ENCODE peak calls at places on chromosomes 2 and 18, in four cellular contexts. L is K562, M is HepG2, U is GM12878. Q is an unnamed sample.

GRCh38 chr2:240719676-240720545 is 28.2 kb downstream of the AQP12A start:
- DNase-seq in U (no peak), M (no peak), L (no peak), Q (no peak)

GRCh38 chr18:44680271-44681038 is at the start of gene SETBP1:
- DNase-seq in L (no peak), M (no peak), U (no peak), Q (peak)

GRCh38 chr18:79881695-79882094 is 69.8 kb downstream of the SLC66A2 start:
- DNase-seq in L (no peak), M (no peak), U (no peak), Q (no peak)

GRCh38 chr2:38546064-38546463 is 56.7 kb downstream of the HNRNPLL start:
- DNase-seq in U (no peak), L (no peak), M (no peak), Q (no peak)

GRCh38 chr2:105822186-105822585 is 77.5 kb downstream of the NCK2 start:
- DNase-seq in M (peak), U (no peak), L (no peak), Q (no peak)

GRCh38 chr2:227180286-227180685 is 15.9 kb downstream of the COL4A3 start:
- DNase-seq in M (no peak), U (no peak), L (no peak), Q (no peak)

GRCh38 chr2:106269591-106270291 is 75.6 kb upstream of the UXS1 start:
- DNase-seq in L (peak), U (no peak), M (no peak), Q (peak)

GRCh38 chr18:45335644-45336043 is 279.6 kb upstream of the SLC14A2 start:
- DNase-seq in L (no peak), M (no peak), U (no peak), Q (no peak)

GRCh38 chr2:235675678-235676535 is 182.1 kb downstream of the AGAP1 start:
- DNase-seq in U (no peak), L (no peak), M (peak), Q (no peak)

GRCh38 chr2:141137121-141137693 is 993.6 kb downstream of the LRP1B start:
- DNase-seq in L (no peak), U (no peak), M (no peak), Q (no peak)

GRCh38 chr2:148238561-148238960 is 217.7 kb downstream of the MBD5 start:
- DNase-seq in M (no peak), U (no peak), L (no peak), Q (no peak)

GRCh38 chr2:130744287-130745117 is 10.8 kb upstream of the AMER3 start:
- DNase-seq in L (no peak), M (peak), U (no peak), Q (no peak)

GRCh38 chr2:219620546-219620945 is 6.9 kb upstream of the SLC4A3 start:
- DNase-seq in M (no peak), L (no peak), U (no peak), Q (no peak)

GRCh38 chr2:96969321-96969720 is 17.1 kb downstream of the FAM178B start:
- DNase-seq in U (no peak), L (no peak), M (no peak), Q (no peak)

GRCh38 chr2:200218645-200219044 is 87.8 kb upstream of the SPATS2L start:
- DNase-seq in M (no peak), L (no peak), U (no peak), Q (no peak)

GRCh38 chr2:1321297-1321696 is 92.0 kb upstream of the TPO start:
- DNase-seq in L (no peak), M (no peak), U (no peak), Q (no peak)

GRCh38 chr18:36766836-36767235 is 62.0 kb downstream of the TPGS2 start:
- DNase-seq in U (no peak), L (no peak), M (no peak), Q (no peak)

GRCh38 chr2:177275041-177275440 is 10.5 kb upstream of the NFE2L2 start:
- DNase-seq in U (no peak), M (no peak), L (no peak), Q (no peak)

GRCh38 chr2:111923271-111923670 is 24.9 kb downstream of the MERTK start:
- DNase-seq in L (no peak), M (no peak), U (no peak), Q (no peak)

GRCh38 chr2:75602724-75603342 is 42.1 kb upstream of the EVA1A start:
- DNase-seq in U (no peak), L (no peak), M (no peak), Q (no peak)

GRCh38 chr2:133561045-133561852 is 7.0 kb downstream of the NCKAP5 start:
- DNase-seq in M (peak), U (no peak), L (no peak), Q (no peak)
- TF ChIP-seq CREM in M (no peak), U (no peak), L (no peak), Q (no peak)

GRCh38 chr18:58109251-58109650 is 65.2 kb downstream of the NEDD4L start:
- DNase-seq in L (no peak), U (no peak), M (no peak), Q (no peak)
- TF ChIP-seq CREM in L (no peak), U (no peak), M (no peak), Q (no peak)

GRCh38 chr2:186515376-186515775 is 29.3 kb downstream of the ZC3H15 start:
- DNase-seq in M (no peak), L (no peak), U (no peak), Q (no peak)

GRCh38 chr2:186518291-186518690 is 32.2 kb downstream of the ZC3H15 start:
- DNase-seq in M (no peak), U (no peak), L (no peak), Q (no peak)

GRCh38 chr2:186517090-186517489 is 31.0 kb downstream of the ZC3H15 start:
- DNase-seq in U (no peak), L (no peak), M (no peak), Q (no peak)

GRCh38 chr2:186516396-186516795 is 30.3 kb downstream of the ZC3H15 start:
- DNase-seq in L (no peak), M (no peak), U (no peak), Q (no peak)

GRCh38 chr2:186518945-186519344 is 32.9 kb downstream of the ZC3H15 start:
- DNase-seq in L (no peak), U (no peak), M (no peak), Q (no peak)
- TF ChIP-seq CREM in L (no peak), U (no peak), M (no peak), Q (no peak)

GRCh38 chr2:236776695-236777251 is 207.1 kb downstream of the ACKR3 start:
- DNase-seq in M (no peak), L (no peak), U (no peak), Q (no peak)
- TF ChIP-seq CREM in M (no peak), L (no peak), U (no peak), Q (no peak)

GRCh38 chr18:59448546-59448945 is 89.5 kb upstream of the LMAN1 start:
- DNase-seq in M (no peak), U (no peak), L (no peak), Q (no peak)
- TF ChIP-seq CREM in M (no peak), U (no peak), L (no peak), Q (no peak)

DNA sequence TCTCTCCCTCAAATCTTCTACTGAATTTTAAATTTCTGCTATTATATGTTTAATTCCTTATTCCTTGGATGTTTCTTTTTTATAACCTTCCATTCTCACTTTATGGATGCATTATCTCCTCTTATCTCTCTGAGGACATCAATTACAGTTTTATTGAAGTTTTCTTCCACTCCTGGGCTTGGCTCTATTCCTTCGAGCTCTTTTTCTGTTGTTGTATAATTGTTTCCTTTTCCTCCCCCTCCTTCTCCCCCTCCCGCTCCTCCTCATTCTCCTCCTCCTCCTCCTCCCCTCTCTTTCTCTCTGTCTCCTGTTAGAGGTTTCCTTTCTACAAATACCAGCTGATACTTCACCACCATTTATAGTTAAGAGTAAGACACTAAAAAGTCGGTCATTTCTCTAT is 209.8 kb downstream of the ZBTB7C start:
- DNase-seq in L (no peak), U (no peak), M (no peak), Q (no peak)
- TF ChIP-seq CREM in L (no peak), U (no peak), M (no peak), Q (no peak)

GRCh38 chr2:46325178-46325928 is 28.1 kb downstream of the EPAS1 start:
- DNase-seq in U (no peak), M (no peak), L (peak), Q (no peak)
- TF ChIP-seq CREM in U (no peak), M (no peak), L (peak), Q (no peak)

DNA sequence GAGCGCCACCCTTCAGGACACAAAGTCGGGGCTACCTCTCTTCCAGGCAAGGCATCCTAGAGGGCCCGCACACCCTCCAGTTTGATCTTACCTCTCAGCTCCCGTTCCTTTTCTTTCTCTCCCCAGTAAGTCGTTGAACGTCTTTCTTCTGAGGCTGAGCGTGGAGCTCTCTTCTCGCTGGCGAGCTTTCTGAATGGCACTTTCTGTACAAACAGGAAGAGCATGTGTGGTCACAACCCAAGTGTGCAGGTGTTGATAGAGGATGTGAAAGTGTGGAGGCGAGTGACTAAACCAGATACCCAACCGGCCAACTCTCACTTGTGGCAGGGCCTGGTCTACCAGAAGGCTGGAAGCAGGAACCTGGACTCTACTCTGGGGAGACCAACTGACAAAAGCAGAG is at the start of gene AFF3:
- DNase-seq in L (no peak), U (peak), M (no peak), Q (no peak)
- TF ChIP-seq CREM in L (no peak), U (peak), M (no peak), Q (no peak)